ENCODE peak calls at places on chromosomes 16 and 17, in ten cellular contexts. M is brain microvascular endothelial cell, B is sigmoid colon, V is esophagus squamous epithelium, I is cardiac fibroblast, K is left lung, X is GM23338, U is PC-3, J is HFF-Myc, R is breast epithelium. D is an unnamed sample.

GRCh38 chr17:79779088-79779529 is 1.2 kb downstream of the CBX2 start:
- DNase-seq in M (no peak), B (no peak), V (no peak), I (no peak), K (no peak), X (no peak), U (no peak), J (no peak), R (no peak), D (no peak)

GRCh38 chr16:30382398-30383015 is at the start of gene SEPTIN1:
- DNase-seq in M (no peak), B (no peak), V (no peak), I (no peak), K (no peak), X (no peak), U (no peak), J (no peak), R (no peak), D (no peak)

GRCh38 chr17:78132086-78132676 is 1.6 kb downstream of the TMC8 start:
- DNase-seq in M (no peak), B (no peak), V (peak; percentile 50), I (no peak), K (peak; percentile 87), X (peak; percentile 77), U (peak; percentile 66), J (no peak), R (no peak), D (no peak)

GRCh38 chr16:72657791-72658190 is 390.1 kb downstream of the ZFHX3 start:
- DNase-seq in M (no peak), B (no peak), V (no peak), I (no peak), K (no peak), X (no peak), U (no peak), J (no peak), R (no peak), D (no peak)

GRCh38 chr17:222172-222571 is 40.7 kb upstream of the DOC2B start:
- DNase-seq in M (no peak), B (peak; percentile 61), V (no peak), I (no peak), K (no peak), X (no peak), U (no peak), J (no peak), R (no peak), D (no peak)

GRCh38 chr17:42553161-42553818 is 567 bp downstream of the HSD17B1 start:
- DNase-seq in M (no peak), B (no peak), V (no peak), I (peak; percentile 69), K (peak; percentile 78), X (peak; percentile 66), U (no peak), J (no peak), R (no peak), D (no peak)

GRCh38 chr17:33243732-33244131 is 49.4 kb downstream of the ASIC2 start:
- DNase-seq in M (no peak), B (no peak), V (no peak), I (no peak), K (no peak), X (no peak), U (no peak), J (no peak), R (no peak), D (no peak)

GRCh38 chr17:75927286-75927922 is 13.4 kb downstream of the FBF1 start:
- DNase-seq in M (no peak), B (no peak), V (no peak), I (peak; percentile 16), K (peak; percentile 74), X (peak; percentile 80), U (no peak), J (no peak), R (no peak), D (no peak)

GRCh38 chr17:37490022-37490587 is 414 bp downstream of the DUSP14 start:
- DNase-seq in M (peak; percentile 54), B (peak; percentile 81), V (no peak), I (peak; percentile 57), K (peak; percentile 86), X (peak; percentile 85), U (peak; percentile 38), J (no peak), R (peak; percentile 75), D (peak; percentile 85)

GRCh38 chr17:79864617-79865250 is 25.5 kb upstream of the CBX4 start:
- DNase-seq in M (no peak), B (no peak), V (no peak), I (no peak), K (peak; percentile 72), X (no peak), U (no peak), J (no peak), R (no peak), D (no peak)

GRCh38 chr16:2429771-2430663 is 770 bp downstream of the CCNF start:
- DNase-seq in M (no peak), B (no peak), V (no peak), I (peak; percentile 26), K (no peak), X (peak; percentile 51), U (peak; percentile 45), J (no peak), R (no peak), D (no peak)

GRCh38 chr16:53904533-53904932 is 200.6 kb downstream of the FTO start:
- DNase-seq in M (no peak), B (no peak), V (no peak), I (no peak), K (no peak), X (no peak), U (no peak), J (no peak), R (no peak), D (no peak)

GRCh38 chr16:72108353-72109102 is 14.9 kb downstream of the DHX38 start:
- DNase-seq in M (no peak), B (no peak), V (no peak), I (no peak), K (no peak), X (no peak), U (no peak), J (no peak), R (no peak), D (peak; percentile 43)

GRCh38 chr16:23504076-23504452 is 6.2 kb downstream of the GGA2 start:
- DNase-seq in M (peak; percentile 39), B (no peak), V (no peak), I (peak; percentile 70), K (no peak), X (no peak), U (peak; percentile 2), J (no peak), R (no peak), D (no peak)

GRCh38 chr16:11350531-11351335 is 5.5 kb downstream of the RMI2 start:
- DNase-seq in M (no peak), B (no peak), V (no peak), I (peak; percentile 42), K (no peak), X (no peak), U (peak; percentile 61), J (peak; percentile 90), R (no peak), D (no peak)

GRCh38 chr17:40317345-40317873 is 8.4 kb downstream of the RARA start:
- DNase-seq in M (peak; percentile 65), B (peak; percentile 81), V (no peak), I (peak; percentile 81), K (peak; percentile 58), X (peak; percentile 91), U (peak; percentile 61), J (no peak), R (no peak), D (no peak)

GRCh38 chr16:58638148-58639036 is 8.8 kb upstream of the CNOT1 start:
- DNase-seq in M (peak; percentile 66), B (no peak), V (no peak), I (peak; percentile 89), K (no peak), X (peak; percentile 63), U (peak; percentile 74), J (peak; percentile 74), R (no peak), D (no peak)
- TF ChIP-seq CTCF in M (peak; percentile 70), B (no peak), V (peak; percentile 35), I (peak; percentile 53), K (no peak), X (peak; percentile 75), U (peak; percentile 53), J (peak; percentile 52), R (no peak), D (no peak)

GRCh38 chr17:9854255-9854654 is 28.5 kb downstream of the GLP2R start:
- DNase-seq in M (no peak), B (no peak), V (no peak), I (no peak), K (no peak), X (no peak), U (no peak), J (no peak), R (no peak), D (no peak)
- TF ChIP-seq CTCF in M (no peak), B (no peak), V (no peak), I (no peak), K (no peak), X (no peak), U (no peak), J (no peak), R (no peak), D (no peak)

GRCh38 chr17:64170286-64170685 is 40.3 kb upstream of the ERN1 start:
- DNase-seq in M (no peak), B (no peak), V (no peak), I (no peak), K (peak; percentile 39), X (no peak), U (no peak), J (no peak), R (no peak), D (no peak)
- TF ChIP-seq CTCF in M (no peak), B (no peak), V (no peak), I (no peak), K (no peak), X (no peak), U (no peak), J (no peak), R (no peak), D (no peak)

DNA sequence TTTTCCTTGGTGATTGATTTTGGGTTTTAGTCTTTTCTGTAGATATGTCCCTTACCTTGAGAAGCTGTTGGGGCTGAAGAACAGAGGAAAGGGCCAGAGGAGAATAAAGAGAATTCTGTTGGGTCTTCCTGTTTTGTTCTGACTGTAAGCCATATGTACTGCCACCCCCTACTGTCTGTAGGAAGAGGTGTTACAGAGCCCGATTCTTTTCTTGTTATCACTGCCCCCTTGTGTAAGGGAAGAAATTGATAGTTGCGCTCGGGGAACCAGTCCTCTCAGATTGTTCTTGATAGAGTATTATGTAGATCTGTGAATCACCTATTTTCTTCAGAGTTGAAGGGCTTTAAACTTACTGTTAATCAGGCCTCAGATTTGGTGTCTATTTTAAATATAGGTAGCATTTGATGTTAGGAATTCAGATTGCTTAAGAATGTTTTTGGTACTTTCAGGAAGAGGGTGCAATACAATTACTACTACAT is 2.4 kb downstream of the TANC2 start:
- DNase-seq in M (peak; percentile 87), B (no peak), V (no peak), I (peak; percentile 94), K (no peak), X (peak; percentile 93), U (peak; percentile 96), J (peak; percentile 75), R (no peak), D (no peak)
- TF ChIP-seq CTCF in M (peak; percentile 91), B (peak; percentile 69), V (peak; percentile 89), I (peak; percentile 91), K (peak; percentile 72), X (peak; percentile 96), U (peak; percentile 100), J (peak; percentile 82), R (peak; percentile 91), D (peak; percentile 89)